ENCODE peak calls at places on chromosomes 7 and 10, in six cellular contexts. I is cerebellum, S is HS-5, L is heart left ventricle, V is LoVo, U is NCI-H2171 treated with DMSO at 0.1 percent for 48 hours. Y is an unnamed sample.

GRCh38 chr10:32072025-32072787 is 16.0 kb upstream of the KIF5B start:
- DNase-seq in I (no peak), S (no peak), L (no peak), V (no peak), U (no peak), Y (no peak)

GRCh38 chr10:34771106-34771505 is 44.0 kb downstream of the PARD3 start:
- DNase-seq in I (no peak), S (no peak), L (no peak), V (no peak), U (no peak), Y (no peak)

GRCh38 chr7:116899308-116899707 is 36.9 kb downstream of the CAPZA2 start:
- DNase-seq in I (no peak), S (no peak), L (no peak), V (no peak), U (no peak), Y (no peak)

GRCh38 chr10:6721964-6722615 is 142.0 kb upstream of the PRKCQ start:
- DNase-seq in I (no peak), S (peak; percentile 74), L (no peak), V (peak; percentile 44), U (no peak), Y (peak; percentile 59)

GRCh38 chr10:74936577-74937445 is 110.4 kb downstream of the KAT6B start:
- DNase-seq in I (no peak), S (no peak), L (no peak), V (no peak), U (peak; percentile 26), Y (no peak)

GRCh38 chr10:66284621-66285020 is 641.2 kb upstream of the LRRTM3 start:
- DNase-seq in I (no peak), S (no peak), L (no peak), V (no peak), U (no peak), Y (no peak)

GRCh38 chr7:105878746-105879605 is 2.6 kb upstream of the ATXN7L1 start:
- DNase-seq in I (peak; percentile 49), S (no peak), L (no peak), V (no peak), U (peak; percentile 72), Y (no peak)

GRCh38 chr10:4270116-4270515 is 485.1 kb upstream of the KLF6 start:
- DNase-seq in I (no peak), S (peak; percentile 45), L (no peak), V (no peak), U (no peak), Y (no peak)

GRCh38 chr10:105644978-105645377 is 1003.9 kb downstream of the SORCS3 start:
- DNase-seq in I (no peak), S (no peak), L (no peak), V (no peak), U (no peak), Y (no peak)

GRCh38 chr10:23157239-23157661 is 34.9 kb upstream of the PTF1A start:
- DNase-seq in I (no peak), S (no peak), L (no peak), V (no peak), U (no peak), Y (no peak)

GRCh38 chr7:16395121-16395520 is 26.2 kb downstream of the CRPPA start:
- DNase-seq in I (no peak), S (no peak), L (no peak), V (no peak), U (no peak), Y (no peak)

GRCh38 chr10:97731346-97732051 is 5.4 kb upstream of the ZFYVE27 start:
- DNase-seq in I (peak; percentile 83), S (peak; percentile 41), L (no peak), V (peak; percentile 77), U (peak; percentile 68), Y (peak; percentile 64)

GRCh38 chr10:17954856-17955255 is 3.1 kb downstream of the SLC39A12 start:
- DNase-seq in I (no peak), S (no peak), L (no peak), V (no peak), U (no peak), Y (no peak)

GRCh38 chr10:89710748-89711147 is 9.4 kb downstream of the KIF20B start:
- DNase-seq in I (no peak), S (no peak), L (no peak), V (no peak), U (no peak), Y (no peak)

GRCh38 chr7:143299840-143300239 is 11.7 kb downstream of the CASP2 start:
- DNase-seq in I (peak; percentile 19), S (no peak), L (no peak), V (peak; percentile 47), U (peak; percentile 12), Y (peak; percentile 61)

GRCh38 chr7:11835260-11835659 is 3.3 kb upstream of the THSD7A start:
- DNase-seq in I (no peak), S (no peak), L (no peak), V (peak; percentile 30), U (no peak), Y (peak; percentile 7)

GRCh38 chr10:125479059-125479458 is 203.9 kb downstream of the TEX36 start:
- DNase-seq in I (no peak), S (no peak), L (no peak), V (no peak), U (no peak), Y (peak; percentile 6)

GRCh38 chr7:150784954-150785353 is 15.2 kb downstream of the TMEM176B start:
- DNase-seq in I (no peak), S (no peak), L (no peak), V (no peak), U (no peak), Y (no peak)

GRCh38 chr7:153190452-153190851 is 430.9 kb downstream of the ACTR3B start:
- DNase-seq in I (peak; percentile 11), S (no peak), L (no peak), V (no peak), U (peak; percentile 47), Y (no peak)

GRCh38 chr10:22086730-22087364 is 83.3 kb upstream of the DNAJC1 start:
- DNase-seq in I (no peak), S (no peak), L (peak; percentile 85), V (no peak), U (peak; percentile 78), Y (peak; percentile 60)

GRCh38 chr10:113335603-113336002 is 217.2 kb upstream of the HABP2 start:
- DNase-seq in I (no peak), S (no peak), L (peak; percentile 65), V (no peak), U (no peak), Y (no peak)

GRCh38 chr7:815284-816216 is 16.7 kb upstream of the SUN1 start:
- DNase-seq in I (no peak), S (no peak), L (peak; percentile 68), V (no peak), U (peak; percentile 74), Y (peak; percentile 70)

GRCh38 chr10:33790506-33791283 is 456.2 kb upstream of the NRP1 start:
- DNase-seq in I (no peak), S (no peak), L (no peak), V (no peak), U (no peak), Y (no peak)

GRCh38 chr10:103847909-103848468 is 7.4 kb downstream of the SH3PXD2A start:
- DNase-seq in I (no peak), S (no peak), L (no peak), V (no peak), U (no peak), Y (no peak)

GRCh38 chr10:119478111-119479047 is 64.1 kb downstream of the RGS10 start:
- DNase-seq in I (no peak), S (no peak), L (no peak), V (no peak), U (no peak), Y (no peak)

GRCh38 chr7:114630186-114630824 is 215.7 kb downstream of the FOXP2 start:
- DNase-seq in I (no peak), S (no peak), L (no peak), V (no peak), U (no peak), Y (no peak)

GRCh38 chr10:48542471-48543210 is 62.2 kb downstream of the ARHGAP22 start:
- DNase-seq in I (no peak), S (no peak), L (no peak), V (no peak), U (no peak), Y (no peak)

GRCh38 chr7:74356589-74357315 is 67.5 kb downstream of the CLIP2 start:
- DNase-seq in I (no peak), S (no peak), L (no peak), V (no peak), U (no peak), Y (no peak)

GRCh38 chr7:85094046-85094720 is 92.7 kb downstream of the SEMA3D start:
- DNase-seq in I (no peak), S (no peak), L (no peak), V (no peak), U (no peak), Y (no peak)

GRCh38 chr10:86366033-86366901 is at the start of gene GRID1:
- DNase-seq in I (peak; percentile 62), S (no peak), L (peak; percentile 65), V (no peak), U (peak; percentile 23), Y (peak; percentile 18)

GRCh38 chr7:27910341-27910740 is 170.4 kb downstream of the TAX1BP1 start:
- DNase-seq in I (no peak), S (no peak), L (no peak), V (no peak), U (no peak), Y (no peak)

GRCh38 chr7:129134356-129134972 is 10.0 kb upstream of the TSPAN33 start:
- DNase-seq in I (no peak), S (no peak), L (no peak), V (no peak), U (no peak), Y (no peak)

GRCh38 chr7:157762824-157763223 is 426.0 kb downstream of the DNAJB6 start:
- DNase-seq in I (no peak), S (no peak), L (no peak), V (no peak), U (no peak), Y (no peak)

GRCh38 chr10:11823989-11824346 is 812 bp downstream of the PROSER2 start:
- DNase-seq in I (no peak), S (no peak), L (no peak), V (no peak), U (no peak), Y (no peak)

GRCh38 chr7:47180268-47180826 is 401.6 kb downstream of the TNS3 start:
- DNase-seq in I (peak; percentile 62), S (peak; percentile 39), L (no peak), V (peak; percentile 57), U (peak; percentile 93), Y (peak; percentile 84)

GRCh38 chr10:100562806-100563293 is 27.1 kb downstream of the HIF1AN start:
- DNase-seq in I (peak; percentile 16), S (peak; percentile 11), L (no peak), V (no peak), U (no peak), Y (peak; percentile 20)

GRCh38 chr7:39691821-39692220 is 68.4 kb downstream of the RALA start:
- DNase-seq in I (no peak), S (peak; percentile 87), L (no peak), V (no peak), U (no peak), Y (no peak)

Y was measured in Calu3.